ENCODE peak calls at places on chromosome 20, in nine cellular contexts. I is SK-N-SH, N is tibial nerve, W is body of pancreas, Y is uterus, Z is neural progenitor cell, C is IMR-90, R is transverse colon, H is MM.1S. V is an unnamed sample. For H3K9me3, the result is how much of the 10 kb centered on the place peaks cover.

GRCh38 chr20:9427430-9427829 is 87.0 kb upstream of the LAMP5 start:
- DNase-seq in I (peak), N (no peak), W (no peak), Y (no peak), Z (no peak), C (no peak), R (no peak), H (no peak), V (no peak)

GRCh38 chr20:36717657-36718056 is 28.2 kb downstream of the NDRG3 start:
- DNase-seq in I (no peak), N (no peak), W (no peak), Y (no peak), Z (peak), C (no peak), R (peak), H (no peak), V (no peak)

GRCh38 chr20:10280016-10280908 is 61.6 kb downstream of the SNAP25 start:
- DNase-seq in I (no peak), N (no peak), W (no peak), Y (no peak), Z (no peak), C (peak), R (no peak), H (no peak), V (no peak)

GRCh38 chr20:47544240-47544639 is 42.6 kb downstream of the NCOA3 start:
- DNase-seq in I (no peak), N (no peak), W (no peak), Y (no peak), Z (no peak), C (peak), R (no peak), H (no peak), V (no peak)

GRCh38 chr20:38982291-38982690 is 20.1 kb downstream of the DHX35 start:
- DNase-seq in I (no peak), N (no peak), W (no peak), Y (no peak), Z (no peak), C (peak), R (no peak), H (no peak), V (no peak)

GRCh38 chr20:23649830-23650417 is 12.2 kb upstream of the CST3 start:
- DNase-seq in I (no peak), N (no peak), W (no peak), Y (no peak), Z (no peak), C (no peak), R (no peak), H (no peak), V (no peak)

GRCh38 chr20:41110930-41111577 is 26.3 kb upstream of the PLCG1 start:
- DNase-seq in I (no peak), N (no peak), W (no peak), Y (no peak), Z (no peak), C (no peak), R (no peak), H (no peak), V (no peak)

GRCh38 chr20:34525709-34526416 is 9.6 kb downstream of the DYNLRB1 start:
- DNase-seq in I (peak), N (peak), W (peak), Y (peak), Z (no peak), C (peak), R (peak), H (no peak), V (no peak)

GRCh38 chr20:6051505-6051904 is 2.4 kb downstream of the LRRN4 start:
- DNase-seq in I (no peak), N (no peak), W (peak), Y (no peak), Z (no peak), C (peak), R (no peak), H (no peak), V (no peak)

GRCh38 chr20:44990425-44990824 is 24.1 kb downstream of the STK4 start:
- DNase-seq in I (no peak), N (no peak), W (no peak), Y (no peak), Z (no peak), C (no peak), R (no peak), H (peak), V (no peak)

GRCh38 chr20:15199698-15200097 is 862.3 kb upstream of the FLRT3 start:
- DNase-seq in I (no peak), N (no peak), W (no peak), Y (no peak), Z (no peak), C (no peak), R (no peak), H (no peak), V (no peak)

GRCh38 chr20:62790075-62790474 is 6.2 kb upstream of the MRGBP start:
- DNase-seq in I (no peak), N (no peak), W (no peak), Y (no peak), Z (no peak), C (no peak), R (no peak), H (no peak), V (no peak)

GRCh38 chr20:11847827-11848226 is 69.9 kb upstream of the BTBD3 start:
- DNase-seq in I (no peak), N (no peak), W (no peak), Y (no peak), Z (no peak), C (no peak), R (peak), H (no peak), V (no peak)

GRCh38 chr20:4342631-4343030 is 327.3 kb upstream of the RNF24 start:
- DNase-seq in I (no peak), N (no peak), W (no peak), Y (no peak), Z (no peak), C (no peak), R (no peak), H (no peak), V (no peak)

GRCh38 chr20:3106185-3106584 is 21.7 kb upstream of the AVP start:
- DNase-seq in I (no peak), N (no peak), W (no peak), Y (no peak), Z (no peak), C (no peak), R (no peak), H (no peak), V (no peak)

GRCh38 chr20:4326194-4327065 is 311.1 kb upstream of the RNF24 start:
- DNase-seq in I (no peak), N (no peak), W (no peak), Y (peak), Z (no peak), C (peak), R (no peak), H (no peak), V (no peak)

GRCh38 chr20:10216146-10216741 is 2.4 kb upstream of the SNAP25 start:
- DNase-seq in I (no peak), N (no peak), W (no peak), Y (no peak), Z (peak), C (peak), R (no peak), H (no peak), V (no peak)

GRCh38 chr20:23613676-23614075 is 8.0 kb upstream of the CST9 start:
- DNase-seq in I (no peak), N (peak), W (no peak), Y (peak), Z (no peak), C (no peak), R (no peak), H (no peak), V (no peak)

GRCh38 chr20:12827796-12828406 is 180.9 kb upstream of the SPTLC3 start:
- DNase-seq in I (no peak), N (no peak), W (no peak), Y (no peak), Z (no peak), C (no peak), R (no peak), H (no peak), V (no peak)

GRCh38 chr20:8855315-8855714 is 213.6 kb upstream of the PLCB4 start:
- DNase-seq in I (no peak), N (no peak), W (no peak), Y (peak), Z (no peak), C (peak), R (no peak), H (no peak), V (no peak)

GRCh38 chr20:5719861-5720401 is 30.3 kb upstream of the SHLD1 start:
- DNase-seq in I (no peak), N (no peak), W (no peak), Y (no peak), Z (no peak), C (peak), R (no peak), H (no peak), V (no peak)

GRCh38 chr20:22027423-22027822 is 322.0 kb downstream of the PAX1 start:
- DNase-seq in I (no peak), N (no peak), W (no peak), Y (no peak), Z (no peak), C (no peak), R (no peak), H (no peak), V (no peak)

GRCh38 chr20:57802877-57803717 is 93.3 kb upstream of the PMEPA1 start:
- DNase-seq in I (peak), N (no peak), W (no peak), Y (no peak), Z (no peak), C (no peak), R (no peak), H (no peak), V (no peak)

GRCh38 chr20:46810442-46811327 is 84.0 kb upstream of the EYA2 start:
- DNase-seq in I (no peak), N (no peak), W (no peak), Y (no peak), Z (no peak), C (no peak), R (no peak), H (no peak), V (no peak)

GRCh38 chr20:36861875-36862801 is 13.8 kb upstream of the TLDC2 start:
- DNase-seq in I (peak), N (peak), W (peak), Y (peak), Z (peak), C (peak), R (peak), H (no peak), V (no peak)

GRCh38 chr20:37898301-37899104 is 4.4 kb upstream of the VSTM2L start:
- DNase-seq in I (no peak), N (no peak), W (no peak), Y (no peak), Z (no peak), C (peak), R (no peak), H (no peak), V (no peak)

GRCh38 chr20:46433051-46433450 is 26.6 kb upstream of the ELMO2 start:
- DNase-seq in I (no peak), N (no peak), W (no peak), Y (no peak), Z (no peak), C (no peak), R (no peak), H (no peak), V (no peak)

GRCh38 chr20:1830240-1830639 is 65.0 kb upstream of the SIRPA start:
- DNase-seq in I (peak), N (no peak), W (peak), Y (no peak), Z (no peak), C (peak), R (no peak), H (no peak), V (no peak)

GRCh38 chr20:37355252-37356180 is 9.6 kb downstream of the SRC start:
- DNase-seq in I (peak), N (no peak), W (no peak), Y (no peak), Z (no peak), C (no peak), R (no peak), H (no peak), V (no peak)

GRCh38 chr20:4297141-4297826 is 281.9 kb upstream of the RNF24 start:
- DNase-seq in I (no peak), N (no peak), W (no peak), Y (peak), Z (no peak), C (peak), R (no peak), H (no peak), V (no peak)

GRCh38 chr20:36975085-36975829 is 23.7 kb upstream of the SAMHD1 start:
- DNase-seq in I (no peak), N (no peak), W (no peak), Y (no peak), Z (no peak), C (no peak), R (peak), H (peak), V (peak)

GRCh38 chr20:54069501-54069971 is 858 bp downstream of the BCAS1 start:
- DNase-seq in I (no peak), N (no peak), W (no peak), Y (no peak), Z (peak), C (no peak), R (peak), H (no peak), V (no peak)

GRCh38 chr20:4542270-4542669 is 179.4 kb upstream of the PRND start:
- DNase-seq in I (no peak), N (no peak), W (no peak), Y (no peak), Z (no peak), C (no peak), R (no peak), H (no peak), V (no peak)

GRCh38 chr20:38165089-38165965 is at the start of gene TGM2:
- DNase-seq in I (peak), N (no peak), W (peak), Y (peak), Z (peak), C (peak), R (peak), H (peak), V (peak)

GRCh38 chr20:13348301-13349239 is 127.5 kb downstream of the ISM1 start:
- DNase-seq in I (no peak), N (no peak), W (no peak), Y (no peak), Z (no peak), C (peak), R (no peak), H (no peak), V (no peak)

GRCh38 chr20:5268449-5268848 is 48.3 kb downstream of the PROKR2 start:
- DNase-seq in I (no peak), N (no peak), W (no peak), Y (no peak), Z (no peak), C (no peak), R (no peak), H (no peak), V (no peak)

DNA sequence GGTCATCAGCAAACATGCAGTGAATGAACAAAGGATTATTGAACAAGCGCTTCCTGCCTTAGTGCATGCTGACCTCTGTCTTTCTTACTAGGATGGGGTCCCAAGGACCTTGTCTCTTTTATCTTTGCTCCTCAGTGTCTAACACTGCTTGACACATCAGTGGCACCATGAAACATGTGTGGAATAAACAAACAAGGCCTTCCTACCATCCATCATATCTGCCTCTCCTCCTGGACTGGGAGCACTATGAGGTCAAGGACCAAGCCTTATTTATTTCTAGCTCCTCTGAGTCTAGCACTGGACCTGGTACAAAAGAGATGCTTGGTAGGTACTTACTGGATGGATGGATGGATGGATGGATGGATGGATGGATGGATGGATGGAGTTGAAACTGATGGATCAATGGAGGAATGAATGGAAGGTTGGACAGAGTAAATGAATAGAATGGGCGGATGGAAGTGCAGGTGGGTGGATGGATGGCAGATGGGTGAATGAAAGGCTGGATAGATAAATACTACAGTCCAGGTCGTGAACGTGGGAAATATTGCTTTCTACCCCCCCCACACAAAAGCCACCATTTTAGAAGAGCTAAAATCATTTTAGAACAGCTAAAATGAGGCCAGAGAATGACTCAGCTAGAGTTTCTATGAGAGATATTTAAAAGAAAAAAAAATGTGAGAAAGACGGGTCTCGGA is 104.1 kb upstream of the PTPN1 start:
- DNase-seq in I (no peak), N (no peak), W (no peak), Y (no peak), Z (no peak), C (no peak), R (no peak), H (no peak), V (no peak)
- H3K27ac ChIP-seq in I (no peak), N (no peak), W (no peak), Y (peak), Z (no peak), C (no peak), R (no peak), H (no peak), V (no peak)

GRCh38 chr20:59644371-59644939 is 40.1 kb downstream of the PHACTR3 start:
- DNase-seq in I (no peak), N (no peak), W (no peak), Y (no peak), Z (no peak), C (no peak), R (no peak), H (no peak), V (no peak)
- H3K9me3 ChIP-seq in I (under half), N (under half), W (under half), Y (under half), Z (under half), C (under half), R (under half), H (under half), V (under half)

DNA sequence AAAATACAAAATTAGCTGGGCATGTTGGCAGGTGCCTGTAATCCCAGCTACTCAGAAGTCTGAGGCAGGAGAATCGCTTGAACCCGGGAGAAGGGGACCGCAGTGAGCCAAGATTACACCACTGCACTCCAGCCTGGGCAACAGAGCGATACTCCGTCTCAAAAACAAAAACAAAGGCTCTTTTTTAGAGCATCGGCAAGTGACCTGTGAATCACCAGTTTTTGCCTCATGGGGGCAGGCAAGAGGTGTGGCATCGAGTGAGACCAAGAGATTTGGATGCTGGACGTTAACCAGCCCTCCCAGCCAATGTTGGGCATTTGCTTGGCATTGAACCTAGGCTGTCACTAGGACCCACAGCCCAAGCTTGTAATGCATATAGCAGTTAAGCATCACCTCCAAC is 14.6 kb upstream of the CDK5RAP1 start:
- DNase-seq in I (peak), N (no peak), W (peak), Y (no peak), Z (peak), C (peak), R (no peak), H (peak), V (no peak)
- TF ChIP-seq CTCF in I (peak), N (peak), W (peak), Y (peak), Z (peak), C (peak), R (peak), H (peak), V (peak)

GRCh38 chr20:18416478-18416877 is 50.4 kb downstream of the DZANK1 start:
- DNase-seq in I (no peak), N (no peak), W (no peak), Y (no peak), Z (no peak), C (no peak), R (no peak), H (no peak), V (no peak)

GRCh38 chr20:18414140-18414539 is 52.7 kb downstream of the DZANK1 start:
- DNase-seq in I (no peak), N (no peak), W (no peak), Y (no peak), Z (no peak), C (no peak), R (no peak), H (peak), V (no peak)

DNA sequence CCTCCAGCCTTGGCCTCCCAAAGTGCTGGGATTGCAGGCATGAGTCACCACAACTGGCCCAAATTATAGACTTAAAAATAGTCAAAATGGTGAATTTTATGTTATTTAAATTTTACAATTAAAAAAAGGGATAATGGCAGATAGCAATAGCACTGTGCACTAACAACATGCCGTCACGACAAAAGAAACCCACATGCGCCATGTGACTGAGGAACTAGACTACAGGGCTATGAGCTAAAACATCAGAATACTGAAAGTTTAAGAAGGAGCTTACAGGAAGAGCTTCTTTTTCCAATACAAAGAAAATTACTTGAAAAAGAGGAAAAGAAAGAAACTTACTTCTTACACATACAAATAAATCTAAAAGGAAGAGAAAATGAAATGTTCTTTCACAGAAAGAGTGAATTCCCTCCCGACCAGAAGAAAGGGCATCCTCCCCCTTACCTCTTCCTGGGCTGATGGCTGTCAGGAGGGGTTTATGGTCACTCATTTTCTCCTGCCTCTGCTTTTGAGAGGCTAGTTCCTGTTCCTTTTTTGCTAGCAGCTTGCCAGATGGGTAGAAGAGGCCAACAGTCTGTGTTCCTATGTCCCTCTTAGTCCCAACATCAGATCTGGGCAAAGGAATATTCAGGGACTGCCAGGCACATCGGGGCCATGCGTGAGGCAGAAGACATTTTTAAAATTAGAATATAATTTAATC is 54.5 kb downstream of the DZANK1 start:
- DNase-seq in I (no peak), N (no peak), W (no peak), Y (no peak), Z (no peak), C (no peak), R (no peak), H (no peak), V (no peak)
- H3K27ac ChIP-seq in I (no peak), N (no peak), W (peak), Y (no peak), Z (peak), C (no peak), R (no peak), H (peak), V (no peak)

GRCh38 chr20:55160996-55161395 is 685.6 kb downstream of the DOK5 start:
- DNase-seq in I (no peak), N (no peak), W (no peak), Y (no peak), Z (no peak), C (no peak), R (no peak), H (no peak), V (no peak)
- H3K9me3 ChIP-seq in I (under half), N (under half), W (under half), Y (under half), Z (under half), C (under half), R (under half), H (under half), V (under half)